ENCODE peak calls at places on chromosomes 4 and X, in seven cellular contexts. X is K562, H is HCT116, B is GM12891, N is suprapubic skin, J is prostate gland, U is stomach. G is an unnamed sample.

GRCh38 chrX:119916310-119916709 is 20.6 kb downstream of the AKAP14 start:
- DNase-seq in X (no peak), H (no peak), B (no peak), N (no peak), J (no peak), U (no peak), G (no peak)

GRCh38 chr4:94452476-94453300 is 946 bp downstream of the PDLIM5 start:
- DNase-seq in X (peak), H (peak), B (no peak), N (peak), J (peak), U (peak), G (peak)

GRCh38 chr4:46649390-46649789 is 259.5 kb upstream of the GABRA2 start:
- DNase-seq in X (no peak), H (no peak), B (no peak), N (no peak), J (no peak), U (no peak), G (no peak)

GRCh38 chrX:131405497-131405896 is 116.4 kb upstream of the IGSF1 start:
- DNase-seq in X (peak), H (no peak), B (no peak), N (no peak), J (no peak), U (no peak), G (no peak)

GRCh38 chr4:41748788-41749445 is 392 bp upstream of the PHOX2B start:
- DNase-seq in X (no peak), H (no peak), B (no peak), N (no peak), J (no peak), U (no peak), G (no peak)

GRCh38 chrX:34559325-34559724 is 97.8 kb downstream of the TMEM47 start:
- DNase-seq in X (no peak), H (no peak), B (no peak), N (no peak), J (no peak), U (no peak), G (no peak)

GRCh38 chrX:31374786-31375185 is 302.9 kb upstream of the FTHL17 start:
- DNase-seq in X (no peak), H (no peak), B (no peak), N (no peak), J (no peak), U (no peak), G (no peak)

GRCh38 chrX:97399400-97399799 is 515.7 kb downstream of the RPA4 start:
- DNase-seq in X (peak), H (no peak), B (no peak), N (no peak), J (no peak), U (no peak), G (no peak)

GRCh38 chr4:175905939-175906338 is 93.9 kb upstream of the GPM6A start:
- DNase-seq in X (no peak), H (no peak), B (no peak), N (no peak), J (no peak), U (no peak), G (no peak)

GRCh38 chrX:20218809-20219505 is 47.8 kb downstream of the RPS6KA3 start:
- DNase-seq in X (peak), H (no peak), B (no peak), N (no peak), J (no peak), U (no peak), G (no peak)

GRCh38 chr4:113563691-113564378 is 197.7 kb downstream of the CAMK2D start:
- DNase-seq in X (no peak), H (no peak), B (no peak), N (no peak), J (no peak), U (no peak), G (no peak)

GRCh38 chrX:49934148-49934547 is 11.8 kb downstream of the CLCN5 start:
- DNase-seq in X (no peak), H (no peak), B (no peak), N (no peak), J (no peak), U (no peak), G (no peak)

GRCh38 chr4:179626687-179627086 is 2184.4 kb upstream of the AGA start:
- DNase-seq in X (no peak), H (no peak), B (no peak), N (no peak), J (no peak), U (no peak), G (no peak)

GRCh38 chr4:17066241-17066640 is 167.8 kb upstream of the LDB2 start:
- DNase-seq in X (no peak), H (no peak), B (no peak), N (no peak), J (no peak), U (no peak), G (no peak)

GRCh38 chrX:8988456-8988855 is 45.5 kb downstream of the FAM9B start:
- DNase-seq in X (no peak), H (no peak), B (no peak), N (no peak), J (peak), U (no peak), G (peak)

GRCh38 chr4:71133491-71133890 is 140.0 kb downstream of the DCK start:
- DNase-seq in X (no peak), H (no peak), B (no peak), N (no peak), J (no peak), U (no peak), G (no peak)

GRCh38 chrX:81957900-81958545 is 756.1 kb downstream of the SH3BGRL start:
- DNase-seq in X (no peak), H (no peak), B (peak), N (no peak), J (no peak), U (no peak), G (no peak)

GRCh38 chr4:155632314-155632713 is 34.3 kb upstream of the GUCY1A1 start:
- DNase-seq in X (no peak), H (no peak), B (no peak), N (no peak), J (no peak), U (no peak), G (no peak)

GRCh38 chrX:119885554-119886428 is 9.9 kb upstream of the AKAP14 start:
- DNase-seq in X (peak), H (no peak), B (no peak), N (no peak), J (no peak), U (no peak), G (no peak)

GRCh38 chr4:70722199-70722791 is 531 bp downstream of the RUFY3 start:
- DNase-seq in X (peak), H (no peak), B (no peak), N (no peak), J (no peak), U (no peak), G (no peak)

GRCh38 chr4:7134737-7135388 is 57.5 kb upstream of the SORCS2 start:
- DNase-seq in X (no peak), H (no peak), B (no peak), N (no peak), J (no peak), U (peak), G (no peak)

DNA sequence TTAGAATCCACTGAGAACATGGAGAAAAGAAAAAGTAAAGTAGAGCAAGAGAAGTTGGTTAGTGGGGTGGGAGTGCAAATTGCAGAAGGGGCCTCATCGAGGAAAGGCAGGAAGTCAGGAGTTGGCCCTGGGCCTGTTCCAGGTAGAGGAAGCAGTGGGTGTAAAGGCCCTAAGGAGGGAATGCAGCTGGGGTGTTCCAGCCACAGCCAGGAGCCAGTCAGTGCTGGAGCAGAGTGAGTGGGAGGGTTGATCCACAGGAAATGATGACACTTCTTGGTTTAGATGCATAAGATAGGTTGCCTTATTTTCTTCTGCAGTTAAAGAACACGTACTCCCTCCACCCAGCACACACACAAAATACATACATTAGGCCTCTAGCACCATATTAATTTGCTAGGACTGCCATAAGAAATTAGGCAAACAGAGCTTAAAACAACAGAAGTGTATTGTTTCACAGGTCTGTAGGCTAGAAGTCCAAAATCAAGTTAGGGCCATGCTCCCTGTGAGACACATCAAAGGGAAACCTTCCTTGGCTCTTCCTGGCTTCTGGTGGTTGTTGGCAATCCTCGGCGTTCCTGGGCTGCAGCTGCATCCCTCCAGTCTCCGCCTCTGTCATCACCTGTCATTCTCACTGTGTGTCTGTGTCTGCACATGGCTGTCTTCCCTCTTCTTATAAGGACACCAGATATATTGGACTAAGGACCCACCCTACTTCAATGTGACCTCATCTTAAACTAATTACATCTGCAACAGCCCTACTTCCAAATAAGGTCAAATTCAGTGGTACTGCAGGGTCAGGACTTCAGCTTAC is 205.9 kb downstream of the AASDH start:
- DNase-seq in X (peak), H (peak), B (no peak), N (no peak), J (no peak), U (no peak), G (no peak)
- TF ChIP-seq POLR2AphosphoS5 in X (no peak), H (peak), B (no peak), N (no peak), J (no peak), U (no peak), G (no peak)

DNA sequence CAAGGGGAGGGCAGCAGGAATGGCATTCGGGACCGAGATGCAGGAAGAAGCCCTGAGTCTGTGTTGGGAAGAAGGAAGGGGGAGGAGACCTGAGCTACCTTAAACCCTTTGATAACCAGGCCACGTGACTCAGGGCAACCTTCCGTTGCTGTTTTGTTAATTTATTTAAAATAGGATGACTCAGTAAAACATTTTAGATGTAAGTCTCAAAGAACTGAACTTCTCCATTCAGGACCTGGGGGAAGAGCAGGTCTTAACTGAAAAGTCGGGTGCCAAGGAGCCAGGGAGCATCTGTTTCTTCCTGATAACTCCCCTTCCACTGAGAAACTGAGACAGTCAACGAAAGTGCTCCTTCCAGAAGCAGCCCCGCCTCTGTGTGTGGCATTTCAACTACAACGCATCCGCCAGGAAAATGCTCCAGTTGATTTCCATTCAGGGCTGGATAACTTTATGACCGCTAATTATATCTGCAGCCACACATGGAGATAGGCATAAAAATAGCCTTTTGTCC is 88.0 kb downstream of the IRF2 start:
- DNase-seq in X (peak), H (no peak), B (no peak), N (no peak), J (no peak), U (peak), G (no peak)
- TF ChIP-seq POLR2AphosphoS5 in X (peak), H (no peak), B (no peak), N (no peak), J (no peak), U (peak), G (no peak)

GRCh38 chr4:38867478-38868054 is at the start of gene FAM114A1:
- DNase-seq in X (peak), H (no peak), B (peak), N (peak), J (peak), U (peak), G (peak)
- TF ChIP-seq POLR2AphosphoS5 in X (peak), H (peak), B (no peak), N (no peak), J (no peak), U (peak), G (peak)

DNA sequence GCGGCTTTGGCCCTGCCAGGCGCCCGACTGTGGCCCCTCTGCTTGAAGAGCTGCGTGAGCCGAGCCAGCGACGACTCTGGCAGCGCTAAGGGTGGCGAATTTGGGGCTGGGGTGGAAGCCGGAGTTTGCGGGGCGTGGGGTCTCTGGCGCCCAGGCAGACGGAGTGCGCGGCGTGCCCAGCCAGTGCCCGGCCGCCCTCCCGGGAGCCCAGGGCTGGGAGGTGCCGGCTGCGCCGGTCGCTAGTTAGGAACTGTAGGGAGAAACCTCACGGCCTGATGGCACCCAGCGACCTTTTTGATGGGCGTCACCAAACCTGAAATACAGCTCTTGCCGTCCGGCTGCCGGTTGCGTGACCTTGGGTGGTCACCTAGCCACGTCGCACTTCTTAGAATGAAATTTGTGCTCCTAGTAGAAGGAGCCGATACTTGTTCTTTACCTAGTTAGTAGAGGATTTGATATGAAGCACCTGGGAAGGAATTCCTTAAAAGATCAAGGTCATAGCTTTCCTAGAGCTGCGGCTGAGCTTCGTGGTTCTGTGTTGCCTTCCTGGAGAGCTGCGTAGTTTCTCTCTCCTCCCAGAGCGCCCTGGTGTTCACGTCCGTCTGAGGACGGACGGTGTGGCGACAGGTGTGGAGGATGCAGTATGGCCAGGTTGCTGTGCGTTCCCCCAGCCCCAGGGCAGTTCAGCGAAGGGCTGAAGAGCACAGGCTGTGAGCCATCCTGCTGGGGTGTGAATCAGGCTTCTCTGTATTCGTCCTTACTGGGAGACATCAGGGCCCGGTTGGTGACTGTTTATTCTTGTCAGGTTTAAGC is 680 bp downstream of the MAEA start:
- DNase-seq in X (peak), H (no peak), B (no peak), N (peak), J (no peak), U (peak), G (peak)
- TF ChIP-seq POLR2AphosphoS5 in X (no peak), H (no peak), B (no peak), N (no peak), J (no peak), U (peak), G (no peak)

DNA sequence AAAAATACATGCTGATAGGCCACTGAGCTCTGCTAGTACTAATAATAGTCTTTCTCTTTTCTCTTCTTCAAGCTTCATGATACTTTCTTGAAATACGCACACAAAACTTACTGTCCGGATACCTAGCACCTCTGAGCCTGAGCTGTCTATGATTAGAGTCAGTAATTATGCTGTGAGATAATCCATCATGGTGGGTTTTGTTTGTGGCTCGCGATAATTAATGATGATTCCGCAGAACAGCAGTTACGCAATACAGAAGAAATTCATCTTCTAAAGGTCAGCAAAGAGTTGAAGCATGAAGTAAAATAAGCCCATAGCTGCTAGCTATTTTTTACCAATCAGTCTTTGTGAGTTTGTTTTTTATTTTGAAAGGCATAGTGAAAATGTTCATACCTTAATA is 511.5 kb upstream of the GALNT7 start:
- DNase-seq in X (no peak), H (no peak), B (no peak), N (no peak), J (no peak), U (no peak), G (no peak)
- TF ChIP-seq POLR2AphosphoS5 in X (no peak), H (no peak), B (no peak), N (no peak), J (no peak), U (no peak), G (no peak)

GRCh38 chr4:137677851-137678250 is 145.6 kb upstream of the PCDH18 start:
- DNase-seq in X (no peak), H (no peak), B (no peak), N (no peak), J (no peak), U (no peak), G (no peak)
- TF ChIP-seq POLR2AphosphoS5 in X (no peak), H (no peak), B (no peak), N (no peak), J (no peak), U (no peak), G (no peak)

GRCh38 chrX:71106427-71106826 is at the start of gene CXorf65:
- DNase-seq in X (peak), H (no peak), B (no peak), N (no peak), J (no peak), U (no peak), G (peak)

GRCh38 chrX:71105638-71106037 is 902 bp downstream of the CXorf65 start:
- DNase-seq in X (no peak), H (no peak), B (no peak), N (no peak), J (no peak), U (no peak), G (peak)

GRCh38 chrX:71107245-71107644 is 705 bp upstream of the CXorf65 start:
- DNase-seq in X (no peak), H (no peak), B (no peak), N (no peak), J (no peak), U (no peak), G (no peak)

GRCh38 chrX:71111141-71111843 is at the start of gene IL2RG:
- DNase-seq in X (peak), H (no peak), B (no peak), N (no peak), J (no peak), U (peak), G (peak)

GRCh38 chrX:71107762-71108360 is 1.3 kb upstream of the CXorf65 start:
- DNase-seq in X (peak), H (no peak), B (no peak), N (no peak), J (no peak), U (no peak), G (peak)
- TF ChIP-seq POLR2AphosphoS5 in X (no peak), H (no peak), B (no peak), N (no peak), J (no peak), U (no peak), G (no peak)

GRCh38 chrX:51496501-51497291 is at the start of gene NUDT11:
- DNase-seq in X (peak), H (no peak), B (no peak), N (no peak), J (peak), U (peak), G (peak)
- TF ChIP-seq POLR2AphosphoS5 in X (no peak), H (no peak), B (no peak), N (no peak), J (no peak), U (no peak), G (peak)